ENCODE peak calls at places on chromosomes 5 and 9, in six cellular contexts. I is left ventricle myocardium inferior; P is PC-3; N is body of pancreas; J is spleen; X is naive thymus-derived CD4-positive, alpha-beta T cell. M is an unnamed sample. For H3K4me1, the result is how much of the 10 kb centered on the place peaks cover.

GRCh38 chr5:40238066-40238745 is 441.5 kb upstream of the PTGER4 start:
- DNase-seq in X (no peak), P (no peak), I (no peak), N (no peak), J (no peak), M (no peak)

GRCh38 chr9:36484124-36484523 is 84.1 kb upstream of the RNF38 start:
- DNase-seq in P (no peak), I (no peak), X (no peak), J (no peak), N (no peak), M (no peak)

GRCh38 chr5:73960426-73960825 is 334.4 kb downstream of the ARHGEF28 start:
- DNase-seq in N (no peak), X (no peak), I (no peak), P (no peak), J (no peak), M (no peak)

GRCh38 chr9:128494108-128494742 is 10.3 kb upstream of the GLE1 start:
- DNase-seq in N (peak), I (peak), P (no peak), J (peak), X (no peak), M (peak)

GRCh38 chr5:81209386-81209785 is 23.7 kb upstream of the CKMT2 start:
- DNase-seq in X (no peak), I (no peak), J (no peak), N (no peak), P (no peak), M (no peak)

GRCh38 chr5:96590796-96591195 is 71.4 kb upstream of the CAST start:
- DNase-seq in N (no peak), P (no peak), X (no peak), J (no peak), I (no peak), M (no peak)

GRCh38 chr5:179606910-179607448 is 16.5 kb downstream of the HNRNPH1 start:
- DNase-seq in J (peak), I (no peak), P (no peak), X (no peak), N (no peak), M (no peak)

GRCh38 chr5:18375637-18376036 is 741.4 kb downstream of the TAF11L14 start:
- DNase-seq in N (no peak), P (no peak), I (no peak), J (no peak), X (no peak), M (no peak)

GRCh38 chr9:8978334-8978733 is 1178.8 kb upstream of the DMAC1 start:
- DNase-seq in I (no peak), P (no peak), J (no peak), X (no peak), N (no peak), M (no peak)

GRCh38 chr5:149837680-149838269 is 106.8 kb downstream of the PDE6A start:
- DNase-seq in X (no peak), P (peak), J (peak), I (no peak), N (peak), M (peak)

GRCh38 chr5:181190711-181191525 is 14.1 kb downstream of the TRIM7 start:
- DNase-seq in I (peak), X (peak), J (peak), P (peak), N (peak), M (peak)

GRCh38 chr9:81585191-81585763 is 104.1 kb downstream of the TLE1 start:
- DNase-seq in J (no peak), I (no peak), P (no peak), N (no peak), X (no peak), M (no peak)

GRCh38 chr9:110975278-110975677 is 63.0 kb downstream of the LPAR1 start:
- DNase-seq in X (no peak), P (no peak), N (no peak), J (no peak), I (no peak), M (no peak)

GRCh38 chr5:139700711-139701693 is 52.9 kb downstream of the CXXC5 start:
- DNase-seq in P (no peak), J (peak), N (peak), I (no peak), X (no peak), M (no peak)

GRCh38 chr9:78004478-78005229 is 27.0 kb downstream of the GNAQ start:
- DNase-seq in N (peak), X (no peak), P (peak), I (no peak), J (peak), M (no peak)

GRCh38 chr9:118961857-118962256 is 407.4 kb downstream of the BRINP1 start:
- DNase-seq in I (no peak), J (no peak), P (no peak), X (no peak), N (no peak), M (no peak)

DNA sequence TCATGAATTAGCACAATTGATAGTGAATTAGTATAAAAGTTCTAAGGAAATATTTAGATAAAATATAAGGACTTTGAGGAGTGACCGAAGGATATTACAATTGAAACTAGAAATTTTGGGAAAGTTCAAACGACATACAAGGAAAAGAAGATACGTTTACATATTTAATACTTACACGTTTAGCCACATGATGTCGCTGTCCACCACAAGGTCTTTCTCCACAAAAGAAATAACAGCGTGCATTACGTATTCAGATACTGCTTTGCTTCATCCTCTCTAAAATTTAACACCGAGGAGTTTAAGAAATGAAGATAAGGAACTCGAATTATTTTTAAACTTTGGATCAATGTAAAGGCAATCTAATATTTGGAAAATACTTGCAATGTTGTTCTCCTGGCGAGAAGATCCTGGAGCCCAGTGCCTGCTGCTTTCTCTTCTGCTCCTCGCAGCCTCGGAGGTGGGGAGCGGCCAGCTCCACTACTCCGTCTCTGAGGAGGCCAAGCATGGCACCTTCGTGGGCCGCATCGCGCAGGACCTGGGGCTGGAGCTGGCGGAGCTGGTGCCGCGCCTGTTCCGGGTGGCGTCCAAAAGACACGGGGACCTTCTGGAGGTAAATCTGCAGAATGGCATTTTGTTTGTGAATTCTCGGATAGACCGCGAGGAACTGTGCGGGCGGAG is at the start of gene PCDHA3:
- DNase-seq in X (no peak), P (no peak), J (no peak), N (peak), I (no peak), M (no peak)
- H3K4me3 ChIP-seq in X (no peak), P (no peak), J (no peak), N (no peak), I (peak), M (no peak)

GRCh38 chr9:133537257-133537656 is 2.8 kb downstream of the ADAMTSL2 start:
- DNase-seq in J (no peak), I (no peak), N (no peak), X (no peak), P (no peak), M (peak)

GRCh38 chr9:133538176-133538575 is 3.7 kb downstream of the ADAMTSL2 start:
- DNase-seq in P (no peak), J (no peak), X (no peak), N (no peak), I (no peak), M (no peak)

GRCh38 chr9:133538851-133539250 is 4.3 kb downstream of the ADAMTSL2 start:
- DNase-seq in N (no peak), I (no peak), J (no peak), P (no peak), X (no peak), M (no peak)

GRCh38 chr9:133540336-133541025 is 6.0 kb downstream of the ADAMTSL2 start:
- DNase-seq in P (no peak), I (no peak), N (no peak), J (no peak), X (no peak), M (no peak)

DNA sequence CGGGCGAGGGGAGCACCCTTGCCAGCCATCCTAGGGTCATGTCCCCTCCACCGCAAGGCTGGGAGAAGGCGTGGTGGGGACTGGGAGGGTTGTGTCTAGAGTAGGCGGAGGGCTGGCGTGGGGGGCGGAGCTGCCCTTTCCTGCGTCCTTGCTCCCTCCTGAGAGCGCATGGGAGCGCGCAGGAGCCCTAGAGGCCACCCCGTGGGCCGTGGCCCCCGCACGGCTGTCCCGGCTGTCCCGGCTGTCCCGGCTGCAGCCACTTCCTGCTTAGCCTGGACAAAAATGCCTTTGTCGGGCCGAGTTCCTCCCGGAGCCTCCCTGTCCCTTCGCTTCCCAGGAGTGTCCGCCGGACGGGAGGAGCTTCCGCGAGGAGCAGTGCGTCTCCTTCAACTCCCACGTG is 4.9 kb downstream of the ADAMTSL2 start:
- DNase-seq in J (no peak), X (no peak), I (peak), N (peak), P (no peak), M (peak)
- H3K27ac ChIP-seq in J (no peak), X (no peak), I (peak), N (peak), P (no peak), M (peak)

DNA sequence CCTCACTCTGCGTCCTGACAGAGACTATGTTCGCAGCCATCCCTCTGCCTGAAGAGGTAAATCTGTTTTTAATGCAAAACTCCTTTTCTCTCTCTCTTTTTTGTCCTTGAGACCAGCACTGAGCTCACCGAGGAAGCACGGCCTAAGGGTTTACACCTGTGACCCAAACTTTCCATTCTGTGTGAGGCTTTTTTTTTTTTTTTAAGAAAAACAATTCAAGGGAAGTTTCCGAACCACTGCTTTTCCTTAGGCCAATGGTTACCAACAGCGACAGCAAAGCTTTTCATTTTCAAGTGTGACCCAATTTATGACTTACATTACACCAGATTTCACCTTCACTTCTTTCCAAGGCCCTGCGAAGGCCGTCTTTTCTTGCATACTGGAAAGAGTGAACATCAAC is 205.9 kb downstream of the EFNA5 start:
- DNase-seq in N (no peak), P (no peak), X (no peak), I (no peak), J (no peak), M (no peak)
- H3K4me1 ChIP-seq in N (under half), P (under half), X (under half), I (half or more), J (under half), M (under half)

GRCh38 chr9:94867842-94868312 is 141.4 kb downstream of the AOPEP start:
- DNase-seq in I (no peak), P (peak), X (no peak), J (no peak), N (no peak), M (no peak)
- H3K4me3 ChIP-seq in I (peak), P (peak), X (no peak), J (no peak), N (no peak), M (no peak)

M was measured in right cardiac atrium.